ENCODE peak calls at places on chromosome X, in nine cellular contexts. One of them, this sample, is unnamed.

GRCh38 chrX:153829549-153829798 is 870 bp downstream of the PDZD4 start:
- DNase-seq in Calu3: no peak
- DNase-seq in pancreas: no peak
- DNase-seq in LoVo: no peak
- DNase-seq in natural killer cell treated with Interleukin-12 subunit alpha and Interleukin-12 subunit beta and Interleukin-15 and Interleukin-18, amount 100 ng/mL, for 72 hours: no peak
- DNase-seq in activated gamma-delta T cell treated with anti-CD3 and anti-CD28 coated beads, Interleukin-2, amount 50 U/mL, for 16 hours: no peak
- DNase-seq in NCI-H748 treated with DMSO at 0.1 percent for 48 hours: no peak
- DNase-seq in activated CD4-positive, alpha-beta memory T cell treated with anti-CD3 and anti-CD28 coated beads, Interleukin-2, amount 10 ng/mL, durations not matched to agents 7 days and 5 days: no peak
- DNase-seq in brain microvascular endothelial cell: no peak
- DNase-seq in this sample: no peak

GRCh38 chrX:130173190-130173895 is 1.6 kb downstream of the RAB33A start:
- DNase-seq in LoVo: peak
- DNase-seq in Calu3: no peak
- DNase-seq in activated gamma-delta T cell treated with anti-CD3 and anti-CD28 coated beads, Interleukin-2, amount 50 U/mL, for 16 hours: no peak
- DNase-seq in brain microvascular endothelial cell: peak
- DNase-seq in activated CD4-positive, alpha-beta memory T cell treated with anti-CD3 and anti-CD28 coated beads, Interleukin-2, amount 10 ng/mL, durations not matched to agents 7 days and 5 days: peak
- DNase-seq in NCI-H748 treated with DMSO at 0.1 percent for 48 hours: no peak
- DNase-seq in natural killer cell treated with Interleukin-12 subunit alpha and Interleukin-12 subunit beta and Interleukin-15 and Interleukin-18, amount 100 ng/mL, for 72 hours: peak
- DNase-seq in pancreas: no peak
- DNase-seq in this sample: no peak

GRCh38 chrX:64805683-64806082 is 170.6 kb downstream of the ZC4H2 start:
- DNase-seq in brain microvascular endothelial cell: no peak
- DNase-seq in natural killer cell treated with Interleukin-12 subunit alpha and Interleukin-12 subunit beta and Interleukin-15 and Interleukin-18, amount 100 ng/mL, for 72 hours: no peak
- DNase-seq in Calu3: no peak
- DNase-seq in pancreas: no peak
- DNase-seq in activated gamma-delta T cell treated with anti-CD3 and anti-CD28 coated beads, Interleukin-2, amount 50 U/mL, for 16 hours: no peak
- DNase-seq in NCI-H748 treated with DMSO at 0.1 percent for 48 hours: no peak
- DNase-seq in LoVo: no peak
- DNase-seq in activated CD4-positive, alpha-beta memory T cell treated with anti-CD3 and anti-CD28 coated beads, Interleukin-2, amount 10 ng/mL, durations not matched to agents 7 days and 5 days: no peak
- DNase-seq in this sample: no peak

GRCh38 chrX:281166-281999 is at the start of gene PLCXD1:
- DNase-seq in natural killer cell treated with Interleukin-12 subunit alpha and Interleukin-12 subunit beta and Interleukin-15 and Interleukin-18, amount 100 ng/mL, for 72 hours: no peak
- DNase-seq in Calu3: no peak
- DNase-seq in NCI-H748 treated with DMSO at 0.1 percent for 48 hours: no peak
- DNase-seq in LoVo: no peak
- DNase-seq in brain microvascular endothelial cell: no peak
- DNase-seq in activated gamma-delta T cell treated with anti-CD3 and anti-CD28 coated beads, Interleukin-2, amount 50 U/mL, for 16 hours: no peak
- DNase-seq in activated CD4-positive, alpha-beta memory T cell treated with anti-CD3 and anti-CD28 coated beads, Interleukin-2, amount 10 ng/mL, durations not matched to agents 7 days and 5 days: no peak
- DNase-seq in pancreas: peak
- DNase-seq in this sample: peak

GRCh38 chrX:97123001-97123400 is 239.3 kb downstream of the RPA4 start:
- DNase-seq in pancreas: no peak
- DNase-seq in Calu3: no peak
- DNase-seq in natural killer cell treated with Interleukin-12 subunit alpha and Interleukin-12 subunit beta and Interleukin-15 and Interleukin-18, amount 100 ng/mL, for 72 hours: no peak
- DNase-seq in NCI-H748 treated with DMSO at 0.1 percent for 48 hours: no peak
- DNase-seq in activated gamma-delta T cell treated with anti-CD3 and anti-CD28 coated beads, Interleukin-2, amount 50 U/mL, for 16 hours: no peak
- DNase-seq in LoVo: no peak
- DNase-seq in brain microvascular endothelial cell: no peak
- DNase-seq in activated CD4-positive, alpha-beta memory T cell treated with anti-CD3 and anti-CD28 coated beads, Interleukin-2, amount 10 ng/mL, durations not matched to agents 7 days and 5 days: no peak
- DNase-seq in this sample: no peak

GRCh38 chrX:118736394-118737010 is 9.1 kb downstream of the IL13RA1 start:
- DNase-seq in pancreas: no peak
- DNase-seq in brain microvascular endothelial cell: no peak
- DNase-seq in LoVo: no peak
- DNase-seq in NCI-H748 treated with DMSO at 0.1 percent for 48 hours: no peak
- DNase-seq in natural killer cell treated with Interleukin-12 subunit alpha and Interleukin-12 subunit beta and Interleukin-15 and Interleukin-18, amount 100 ng/mL, for 72 hours: no peak
- DNase-seq in activated CD4-positive, alpha-beta memory T cell treated with anti-CD3 and anti-CD28 coated beads, Interleukin-2, amount 10 ng/mL, durations not matched to agents 7 days and 5 days: no peak
- DNase-seq in activated gamma-delta T cell treated with anti-CD3 and anti-CD28 coated beads, Interleukin-2, amount 50 U/mL, for 16 hours: no peak
- DNase-seq in Calu3: no peak
- DNase-seq in this sample: no peak

GRCh38 chrX:150200820-150201287 is 162.3 kb upstream of the MAMLD1 start:
- DNase-seq in natural killer cell treated with Interleukin-12 subunit alpha and Interleukin-12 subunit beta and Interleukin-15 and Interleukin-18, amount 100 ng/mL, for 72 hours: no peak
- DNase-seq in activated CD4-positive, alpha-beta memory T cell treated with anti-CD3 and anti-CD28 coated beads, Interleukin-2, amount 10 ng/mL, durations not matched to agents 7 days and 5 days: peak
- DNase-seq in LoVo: peak
- DNase-seq in activated gamma-delta T cell treated with anti-CD3 and anti-CD28 coated beads, Interleukin-2, amount 50 U/mL, for 16 hours: peak
- DNase-seq in brain microvascular endothelial cell: peak
- DNase-seq in pancreas: peak
- DNase-seq in NCI-H748 treated with DMSO at 0.1 percent for 48 hours: no peak
- DNase-seq in Calu3: peak
- DNase-seq in this sample: no peak

GRCh38 chrX:154368630-154369452 is 5.6 kb downstream of the FLNA start:
- DNase-seq in natural killer cell treated with Interleukin-12 subunit alpha and Interleukin-12 subunit beta and Interleukin-15 and Interleukin-18, amount 100 ng/mL, for 72 hours: peak
- DNase-seq in activated CD4-positive, alpha-beta memory T cell treated with anti-CD3 and anti-CD28 coated beads, Interleukin-2, amount 10 ng/mL, durations not matched to agents 7 days and 5 days: peak
- DNase-seq in activated gamma-delta T cell treated with anti-CD3 and anti-CD28 coated beads, Interleukin-2, amount 50 U/mL, for 16 hours: peak
- DNase-seq in pancreas: peak
- DNase-seq in NCI-H748 treated with DMSO at 0.1 percent for 48 hours: peak
- DNase-seq in brain microvascular endothelial cell: peak
- DNase-seq in Calu3: peak
- DNase-seq in LoVo: peak
- DNase-seq in this sample: no peak

GRCh38 chrX:3262906-3263305 is 83.5 kb downstream of the MXRA5 start:
- DNase-seq in activated CD4-positive, alpha-beta memory T cell treated with anti-CD3 and anti-CD28 coated beads, Interleukin-2, amount 10 ng/mL, durations not matched to agents 7 days and 5 days: no peak
- DNase-seq in activated gamma-delta T cell treated with anti-CD3 and anti-CD28 coated beads, Interleukin-2, amount 50 U/mL, for 16 hours: no peak
- DNase-seq in LoVo: peak
- DNase-seq in NCI-H748 treated with DMSO at 0.1 percent for 48 hours: no peak
- DNase-seq in natural killer cell treated with Interleukin-12 subunit alpha and Interleukin-12 subunit beta and Interleukin-15 and Interleukin-18, amount 100 ng/mL, for 72 hours: no peak
- DNase-seq in pancreas: no peak
- DNase-seq in brain microvascular endothelial cell: peak
- DNase-seq in Calu3: peak
- DNase-seq in this sample: no peak

GRCh38 chrX:75522565-75523411 is at the start of gene ZDHHC15:
- DNase-seq in Calu3: no peak
- DNase-seq in natural killer cell treated with Interleukin-12 subunit alpha and Interleukin-12 subunit beta and Interleukin-15 and Interleukin-18, amount 100 ng/mL, for 72 hours: no peak
- DNase-seq in NCI-H748 treated with DMSO at 0.1 percent for 48 hours: peak
- DNase-seq in activated gamma-delta T cell treated with anti-CD3 and anti-CD28 coated beads, Interleukin-2, amount 50 U/mL, for 16 hours: peak
- DNase-seq in pancreas: peak
- DNase-seq in activated CD4-positive, alpha-beta memory T cell treated with anti-CD3 and anti-CD28 coated beads, Interleukin-2, amount 10 ng/mL, durations not matched to agents 7 days and 5 days: peak
- DNase-seq in brain microvascular endothelial cell: peak
- DNase-seq in LoVo: no peak
- DNase-seq in this sample: peak

GRCh38 chrX:40502688-40503087 is 78.1 kb upstream of the ATP6AP2 start:
- DNase-seq in natural killer cell treated with Interleukin-12 subunit alpha and Interleukin-12 subunit beta and Interleukin-15 and Interleukin-18, amount 100 ng/mL, for 72 hours: no peak
- DNase-seq in brain microvascular endothelial cell: no peak
- DNase-seq in activated gamma-delta T cell treated with anti-CD3 and anti-CD28 coated beads, Interleukin-2, amount 50 U/mL, for 16 hours: no peak
- DNase-seq in NCI-H748 treated with DMSO at 0.1 percent for 48 hours: no peak
- DNase-seq in Calu3: no peak
- DNase-seq in activated CD4-positive, alpha-beta memory T cell treated with anti-CD3 and anti-CD28 coated beads, Interleukin-2, amount 10 ng/mL, durations not matched to agents 7 days and 5 days: no peak
- DNase-seq in LoVo: no peak
- DNase-seq in pancreas: no peak
- DNase-seq in this sample: no peak

GRCh38 chrX:108468486-108468885 is 28.8 kb downstream of the COL4A5 start:
- DNase-seq in brain microvascular endothelial cell: peak
- DNase-seq in Calu3: no peak
- DNase-seq in pancreas: no peak
- DNase-seq in activated gamma-delta T cell treated with anti-CD3 and anti-CD28 coated beads, Interleukin-2, amount 50 U/mL, for 16 hours: no peak
- DNase-seq in LoVo: no peak
- DNase-seq in activated CD4-positive, alpha-beta memory T cell treated with anti-CD3 and anti-CD28 coated beads, Interleukin-2, amount 10 ng/mL, durations not matched to agents 7 days and 5 days: no peak
- DNase-seq in natural killer cell treated with Interleukin-12 subunit alpha and Interleukin-12 subunit beta and Interleukin-15 and Interleukin-18, amount 100 ng/mL, for 72 hours: no peak
- DNase-seq in NCI-H748 treated with DMSO at 0.1 percent for 48 hours: no peak
- DNase-seq in this sample: no peak

GRCh38 chrX:76183289-76184057 is 10.6 kb downstream of the PBDC1 start:
- DNase-seq in NCI-H748 treated with DMSO at 0.1 percent for 48 hours: no peak
- DNase-seq in activated CD4-positive, alpha-beta memory T cell treated with anti-CD3 and anti-CD28 coated beads, Interleukin-2, amount 10 ng/mL, durations not matched to agents 7 days and 5 days: no peak
- DNase-seq in activated gamma-delta T cell treated with anti-CD3 and anti-CD28 coated beads, Interleukin-2, amount 50 U/mL, for 16 hours: no peak
- DNase-seq in LoVo: no peak
- DNase-seq in natural killer cell treated with Interleukin-12 subunit alpha and Interleukin-12 subunit beta and Interleukin-15 and Interleukin-18, amount 100 ng/mL, for 72 hours: no peak
- DNase-seq in pancreas: no peak
- DNase-seq in brain microvascular endothelial cell: peak
- DNase-seq in Calu3: no peak
- DNase-seq in this sample: no peak

GRCh38 chrX:12563121-12563520 is 228.1 kb upstream of the PRPS2 start:
- DNase-seq in pancreas: no peak
- DNase-seq in activated CD4-positive, alpha-beta memory T cell treated with anti-CD3 and anti-CD28 coated beads, Interleukin-2, amount 10 ng/mL, durations not matched to agents 7 days and 5 days: no peak
- DNase-seq in LoVo: no peak
- DNase-seq in activated gamma-delta T cell treated with anti-CD3 and anti-CD28 coated beads, Interleukin-2, amount 50 U/mL, for 16 hours: no peak
- DNase-seq in NCI-H748 treated with DMSO at 0.1 percent for 48 hours: no peak
- DNase-seq in Calu3: no peak
- DNase-seq in brain microvascular endothelial cell: no peak
- DNase-seq in natural killer cell treated with Interleukin-12 subunit alpha and Interleukin-12 subunit beta and Interleukin-15 and Interleukin-18, amount 100 ng/mL, for 72 hours: no peak
- DNase-seq in this sample: no peak

GRCh38 chrX:2401590-2402360 is 99.0 kb downstream of the DHRSX start:
- DNase-seq in activated gamma-delta T cell treated with anti-CD3 and anti-CD28 coated beads, Interleukin-2, amount 50 U/mL, for 16 hours: no peak
- DNase-seq in pancreas: peak
- DNase-seq in NCI-H748 treated with DMSO at 0.1 percent for 48 hours: no peak
- DNase-seq in activated CD4-positive, alpha-beta memory T cell treated with anti-CD3 and anti-CD28 coated beads, Interleukin-2, amount 10 ng/mL, durations not matched to agents 7 days and 5 days: no peak
- DNase-seq in natural killer cell treated with Interleukin-12 subunit alpha and Interleukin-12 subunit beta and Interleukin-15 and Interleukin-18, amount 100 ng/mL, for 72 hours: no peak
- DNase-seq in brain microvascular endothelial cell: no peak
- DNase-seq in LoVo: peak
- DNase-seq in Calu3: no peak
- DNase-seq in this sample: peak

GRCh38 chrX:327660-328126 is 9.1 kb upstream of the GTPBP6 start:
- DNase-seq in NCI-H748 treated with DMSO at 0.1 percent for 48 hours: no peak
- DNase-seq in Calu3: no peak
- DNase-seq in brain microvascular endothelial cell: no peak
- DNase-seq in natural killer cell treated with Interleukin-12 subunit alpha and Interleukin-12 subunit beta and Interleukin-15 and Interleukin-18, amount 100 ng/mL, for 72 hours: no peak
- DNase-seq in activated CD4-positive, alpha-beta memory T cell treated with anti-CD3 and anti-CD28 coated beads, Interleukin-2, amount 10 ng/mL, durations not matched to agents 7 days and 5 days: no peak
- DNase-seq in LoVo: no peak
- DNase-seq in pancreas: no peak
- DNase-seq in activated gamma-delta T cell treated with anti-CD3 and anti-CD28 coated beads, Interleukin-2, amount 50 U/mL, for 16 hours: no peak
- DNase-seq in this sample: no peak

GRCh38 chrX:106862972-106863688 is 40.0 kb downstream of the RIPPLY1 start:
- DNase-seq in Calu3: peak
- DNase-seq in natural killer cell treated with Interleukin-12 subunit alpha and Interleukin-12 subunit beta and Interleukin-15 and Interleukin-18, amount 100 ng/mL, for 72 hours: no peak
- DNase-seq in activated gamma-delta T cell treated with anti-CD3 and anti-CD28 coated beads, Interleukin-2, amount 50 U/mL, for 16 hours: no peak
- DNase-seq in activated CD4-positive, alpha-beta memory T cell treated with anti-CD3 and anti-CD28 coated beads, Interleukin-2, amount 10 ng/mL, durations not matched to agents 7 days and 5 days: no peak
- DNase-seq in pancreas: no peak
- DNase-seq in NCI-H748 treated with DMSO at 0.1 percent for 48 hours: no peak
- DNase-seq in brain microvascular endothelial cell: peak
- DNase-seq in LoVo: no peak
- DNase-seq in this sample: no peak

GRCh38 chrX:115330498-115331138 is 41.1 kb downstream of the LUZP4 start:
- DNase-seq in activated gamma-delta T cell treated with anti-CD3 and anti-CD28 coated beads, Interleukin-2, amount 50 U/mL, for 16 hours: no peak
- DNase-seq in pancreas: peak
- DNase-seq in NCI-H748 treated with DMSO at 0.1 percent for 48 hours: peak
- DNase-seq in natural killer cell treated with Interleukin-12 subunit alpha and Interleukin-12 subunit beta and Interleukin-15 and Interleukin-18, amount 100 ng/mL, for 72 hours: no peak
- DNase-seq in LoVo: peak
- DNase-seq in brain microvascular endothelial cell: peak
- DNase-seq in Calu3: peak
- DNase-seq in activated CD4-positive, alpha-beta memory T cell treated with anti-CD3 and anti-CD28 coated beads, Interleukin-2, amount 10 ng/mL, durations not matched to agents 7 days and 5 days: no peak
- DNase-seq in this sample: peak

GRCh38 chrX:16114640-16115039 is 8.7 kb upstream of the GRPR start:
- DNase-seq in LoVo: no peak
- DNase-seq in brain microvascular endothelial cell: peak
- DNase-seq in NCI-H748 treated with DMSO at 0.1 percent for 48 hours: no peak
- DNase-seq in pancreas: no peak
- DNase-seq in activated CD4-positive, alpha-beta memory T cell treated with anti-CD3 and anti-CD28 coated beads, Interleukin-2, amount 10 ng/mL, durations not matched to agents 7 days and 5 days: no peak
- DNase-seq in activated gamma-delta T cell treated with anti-CD3 and anti-CD28 coated beads, Interleukin-2, amount 50 U/mL, for 16 hours: no peak
- DNase-seq in natural killer cell treated with Interleukin-12 subunit alpha and Interleukin-12 subunit beta and Interleukin-15 and Interleukin-18, amount 100 ng/mL, for 72 hours: no peak
- DNase-seq in Calu3: no peak
- DNase-seq in this sample: no peak

GRCh38 chrX:111270339-111270738 is at the start of gene CAPN6:
- DNase-seq in natural killer cell treated with Interleukin-12 subunit alpha and Interleukin-12 subunit beta and Interleukin-15 and Interleukin-18, amount 100 ng/mL, for 72 hours: no peak
- DNase-seq in LoVo: no peak
- DNase-seq in activated gamma-delta T cell treated with anti-CD3 and anti-CD28 coated beads, Interleukin-2, amount 50 U/mL, for 16 hours: no peak
- DNase-seq in NCI-H748 treated with DMSO at 0.1 percent for 48 hours: no peak
- DNase-seq in Calu3: peak
- DNase-seq in brain microvascular endothelial cell: no peak
- DNase-seq in pancreas: peak
- DNase-seq in activated CD4-positive, alpha-beta memory T cell treated with anti-CD3 and anti-CD28 coated beads, Interleukin-2, amount 10 ng/mL, durations not matched to agents 7 days and 5 days: no peak
- DNase-seq in this sample: no peak

GRCh38 chrX:14420876-14421275 is 108.5 kb upstream of the GLRA2 start:
- DNase-seq in pancreas: no peak
- DNase-seq in natural killer cell treated with Interleukin-12 subunit alpha and Interleukin-12 subunit beta and Interleukin-15 and Interleukin-18, amount 100 ng/mL, for 72 hours: no peak
- DNase-seq in activated gamma-delta T cell treated with anti-CD3 and anti-CD28 coated beads, Interleukin-2, amount 50 U/mL, for 16 hours: no peak
- DNase-seq in Calu3: no peak
- DNase-seq in activated CD4-positive, alpha-beta memory T cell treated with anti-CD3 and anti-CD28 coated beads, Interleukin-2, amount 10 ng/mL, durations not matched to agents 7 days and 5 days: no peak
- DNase-seq in LoVo: no peak
- DNase-seq in brain microvascular endothelial cell: no peak
- DNase-seq in NCI-H748 treated with DMSO at 0.1 percent for 48 hours: peak
- DNase-seq in this sample: no peak

GRCh38 chrX:48476919-48477318 is 920 bp downstream of the FTSJ1 start:
- DNase-seq in NCI-H748 treated with DMSO at 0.1 percent for 48 hours: no peak
- DNase-seq in brain microvascular endothelial cell: no peak
- DNase-seq in natural killer cell treated with Interleukin-12 subunit alpha and Interleukin-12 subunit beta and Interleukin-15 and Interleukin-18, amount 100 ng/mL, for 72 hours: no peak
- DNase-seq in activated CD4-positive, alpha-beta memory T cell treated with anti-CD3 and anti-CD28 coated beads, Interleukin-2, amount 10 ng/mL, durations not matched to agents 7 days and 5 days: no peak
- DNase-seq in LoVo: no peak
- DNase-seq in Calu3: no peak
- DNase-seq in pancreas: no peak
- DNase-seq in activated gamma-delta T cell treated with anti-CD3 and anti-CD28 coated beads, Interleukin-2, amount 50 U/mL, for 16 hours: no peak
- DNase-seq in this sample: no peak

GRCh38 chrX:109691752-109692151 is 41.3 kb downstream of the ACSL4 start:
- DNase-seq in activated CD4-positive, alpha-beta memory T cell treated with anti-CD3 and anti-CD28 coated beads, Interleukin-2, amount 10 ng/mL, durations not matched to agents 7 days and 5 days: no peak
- DNase-seq in pancreas: no peak
- DNase-seq in Calu3: no peak
- DNase-seq in brain microvascular endothelial cell: no peak
- DNase-seq in activated gamma-delta T cell treated with anti-CD3 and anti-CD28 coated beads, Interleukin-2, amount 50 U/mL, for 16 hours: no peak
- DNase-seq in NCI-H748 treated with DMSO at 0.1 percent for 48 hours: no peak
- DNase-seq in natural killer cell treated with Interleukin-12 subunit alpha and Interleukin-12 subunit beta and Interleukin-15 and Interleukin-18, amount 100 ng/mL, for 72 hours: no peak
- DNase-seq in LoVo: no peak
- DNase-seq in this sample: no peak

GRCh38 chrX:30643313-30643821 is 9.9 kb upstream of the GK start:
- DNase-seq in NCI-H748 treated with DMSO at 0.1 percent for 48 hours: no peak
- DNase-seq in brain microvascular endothelial cell: no peak
- DNase-seq in activated CD4-positive, alpha-beta memory T cell treated with anti-CD3 and anti-CD28 coated beads, Interleukin-2, amount 10 ng/mL, durations not matched to agents 7 days and 5 days: no peak
- DNase-seq in LoVo: no peak
- DNase-seq in natural killer cell treated with Interleukin-12 subunit alpha and Interleukin-12 subunit beta and Interleukin-15 and Interleukin-18, amount 100 ng/mL, for 72 hours: no peak
- DNase-seq in Calu3: no peak
- DNase-seq in pancreas: no peak
- DNase-seq in activated gamma-delta T cell treated with anti-CD3 and anti-CD28 coated beads, Interleukin-2, amount 50 U/mL, for 16 hours: no peak
- DNase-seq in this sample: no peak

GRCh38 chrX:152641996-152642395 is 4.3 kb downstream of the GABRQ start:
- DNase-seq in NCI-H748 treated with DMSO at 0.1 percent for 48 hours: no peak
- DNase-seq in activated CD4-positive, alpha-beta memory T cell treated with anti-CD3 and anti-CD28 coated beads, Interleukin-2, amount 10 ng/mL, durations not matched to agents 7 days and 5 days: no peak
- DNase-seq in activated gamma-delta T cell treated with anti-CD3 and anti-CD28 coated beads, Interleukin-2, amount 50 U/mL, for 16 hours: no peak
- DNase-seq in LoVo: no peak
- DNase-seq in pancreas: no peak
- DNase-seq in brain microvascular endothelial cell: no peak
- DNase-seq in Calu3: peak
- DNase-seq in natural killer cell treated with Interleukin-12 subunit alpha and Interleukin-12 subunit beta and Interleukin-15 and Interleukin-18, amount 100 ng/mL, for 72 hours: no peak
- DNase-seq in this sample: peak